ENCODE peak calls at places on chromosomes 6 and 20, in seven cellular contexts. G is Daoy, N is HEK293T, Z is stomach, O is sciatic nerve, I is fibroblast of lung, T is NCI-H146. R is an unnamed sample.

GRCh38 chr20:14882846-14883245 is 545.4 kb upstream of the FLRT3 start:
- DNase-seq in G (no peak), N (no peak), Z (no peak), O (no peak), I (no peak), T (no peak), R (no peak)

GRCh38 chr6:45104429-45104828 is 223.7 kb upstream of the RUNX2 start:
- DNase-seq in G (no peak), N (no peak), Z (no peak), O (no peak), I (no peak), T (no peak), R (no peak)

GRCh38 chr20:58651823-58652605 is 931 bp downstream of the STX16 start:
- DNase-seq in G (peak), N (peak), Z (peak), O (no peak), I (peak), T (peak), R (no peak)

GRCh38 chr6:85124472-85125428 is 325.1 kb upstream of the NT5E start:
- DNase-seq in G (no peak), N (no peak), Z (no peak), O (no peak), I (peak), T (no peak), R (no peak)

GRCh38 chr6:118650500-118651281 is 700 bp downstream of the CEP85L start:
- DNase-seq in G (peak), N (peak), Z (peak), O (peak), I (peak), T (peak), R (peak)

GRCh38 chr6:5175195-5175594 is 85.6 kb downstream of the LYRM4 start:
- DNase-seq in G (peak), N (peak), Z (no peak), O (no peak), I (no peak), T (peak), R (no peak)

GRCh38 chr6:12584631-12585405 is 131.7 kb upstream of the PHACTR1 start:
- DNase-seq in G (no peak), N (no peak), Z (no peak), O (no peak), I (no peak), T (no peak), R (no peak)

GRCh38 chr6:99393698-99394531 is at the start of gene COQ3:
- DNase-seq in G (peak), N (peak), Z (peak), O (peak), I (peak), T (peak), R (peak)

GRCh38 chr6:26349964-26350857 is 14.8 kb upstream of the BTN3A2 start:
- DNase-seq in G (no peak), N (no peak), Z (no peak), O (no peak), I (no peak), T (no peak), R (no peak)

GRCh38 chr20:50077818-50078601 is 34.9 kb downstream of the UBE2V1 start:
- DNase-seq in G (no peak), N (no peak), Z (no peak), O (peak), I (no peak), T (no peak), R (no peak)

GRCh38 chr6:105588116-105588710 is 185.3 kb upstream of the PREP start:
- DNase-seq in G (no peak), N (no peak), Z (no peak), O (no peak), I (no peak), T (no peak), R (no peak)